ENCODE peak calls at places on chromosomes 5 and 9, in seven cellular contexts. P is NCI-H1105; L is NCI-H2081; E is EH; V is amniotic epithelial cell; G is ureter; U is CD4-positive, alpha-beta T cell. B is an unnamed sample.

GRCh38 chr9:124776952-124777645 is at the start of gene OLFML2A:
- DNase-seq in P (no peak), L (no peak), E (peak), V (no peak), G (no peak), U (peak), B (no peak)

GRCh38 chr5:56255521-56255920 is 22.4 kb upstream of the ANKRD55 start:
- DNase-seq in P (no peak), L (no peak), E (no peak), V (no peak), G (no peak), U (no peak), B (no peak)

GRCh38 chr9:111832428-111832827 is 37.7 kb upstream of the SHOC1 start:
- DNase-seq in P (no peak), L (no peak), E (no peak), V (no peak), G (no peak), U (no peak), B (no peak)

GRCh38 chr5:40762716-40763115 is 7.0 kb upstream of the TTC33 start:
- DNase-seq in P (no peak), L (no peak), E (no peak), V (no peak), G (no peak), U (no peak), B (no peak)

GRCh38 chr5:148569948-148570347 is 84.4 kb downstream of the HTR4 start:
- DNase-seq in P (no peak), L (no peak), E (no peak), V (no peak), G (no peak), U (no peak), B (no peak)

GRCh38 chr9:105204416-105204815 is 40.0 kb upstream of the SLC44A1 start:
- DNase-seq in P (no peak), L (no peak), E (no peak), V (no peak), G (no peak), U (no peak), B (no peak)

GRCh38 chr5:43804041-43804440 is 201.1 kb downstream of the NNT start:
- DNase-seq in P (no peak), L (no peak), E (no peak), V (peak), G (no peak), U (no peak), B (peak)

GRCh38 chr5:141821430-141821925 is 56.7 kb downstream of the PCDH1 start:
- DNase-seq in P (no peak), L (peak), E (peak), V (peak), G (no peak), U (no peak), B (peak)

GRCh38 chr9:127972316-127972871 is 8.4 kb downstream of the EEIG1 start:
- DNase-seq in P (no peak), L (no peak), E (no peak), V (no peak), G (no peak), U (no peak), B (no peak)

GRCh38 chr5:135218486-135218755 is 180.6 kb downstream of the MACROH2A1 start:
- DNase-seq in P (no peak), L (no peak), E (no peak), V (no peak), G (no peak), U (no peak), B (no peak)